ENCODE peak calls at places on chromosomes 3 and 15, in nine cellular contexts. Y is OCI-LY7, R is mucosa of descending colon, I is dermis microvascular lymphatic vessel endothelial cell, D is pancreas, V is AG08396, C is nephron progenitor cell, G is GM20000, M is IMR-90. U is an unnamed sample.

GRCh38 chr15:96421211-96421610 is 90.7 kb downstream of the NR2F2 start:
- DNase-seq in Y (no peak), R (no peak), I (no peak), D (no peak), V (peak; percentile 41), C (no peak), G (no peak), M (peak; percentile 61), U (no peak)

GRCh38 chr15:70806992-70807712 is 43.8 kb upstream of the UACA start:
- DNase-seq in Y (no peak), R (peak; percentile 58), I (peak; percentile 86), D (no peak), V (no peak), C (no peak), G (no peak), M (peak; percentile 26), U (no peak)

GRCh38 chr3:195240939-195241338 is 30.0 kb downstream of the XXYLT1 start:
- DNase-seq in Y (no peak), R (peak; percentile 27), I (no peak), D (no peak), V (no peak), C (no peak), G (no peak), M (no peak), U (no peak)

GRCh38 chr3:86973440-86973839 is 17.5 kb downstream of the VGLL3 start:
- DNase-seq in Y (no peak), R (no peak), I (no peak), D (no peak), V (no peak), C (no peak), G (no peak), M (peak; percentile 94), U (no peak)

GRCh38 chr3:127822836-127823589 is 698 bp upstream of the MGLL start:
- DNase-seq in Y (no peak), R (peak; percentile 81), I (peak; percentile 39), D (peak; percentile 38), V (peak; percentile 75), C (peak; percentile 57), G (peak; percentile 78), M (peak; percentile 33), U (no peak)

GRCh38 chr3:138479355-138479964 is 45.0 kb downstream of the ESYT3 start:
- DNase-seq in Y (peak; percentile 70), R (no peak), I (peak; percentile 45), D (no peak), V (peak; percentile 70), C (peak; percentile 56), G (peak; percentile 60), M (peak; percentile 46), U (no peak)

GRCh38 chr3:23810342-23811116 is 4.8 kb downstream of the UBE2E1 start:
- DNase-seq in Y (peak; percentile 43), R (peak; percentile 75), I (peak; percentile 33), D (peak; percentile 62), V (peak; percentile 70), C (peak; percentile 57), G (peak; percentile 76), M (no peak), U (peak; percentile 44)

GRCh38 chr3:184428561-184429175 is 48.8 kb downstream of the CHRD start:
- DNase-seq in Y (no peak), R (no peak), I (no peak), D (no peak), V (peak; percentile 28), C (no peak), G (no peak), M (no peak), U (no peak)

GRCh38 chr15:100330629-100331215 is 11.1 kb downstream of the ADAMTS17 start:
- DNase-seq in Y (peak; percentile 56), R (no peak), I (no peak), D (no peak), V (no peak), C (no peak), G (no peak), M (no peak), U (peak; percentile 69)

GRCh38 chr15:67083135-67083766 is 17.8 kb downstream of the SMAD3 start:
- DNase-seq in Y (peak; percentile 62), R (no peak), I (no peak), D (no peak), V (no peak), C (no peak), G (no peak), M (peak; percentile 71), U (no peak)

GRCh38 chr15:84855765-84856164 is 28.7 kb upstream of the SLC28A1 start:
- DNase-seq in Y (no peak), R (no peak), I (no peak), D (no peak), V (no peak), C (no peak), G (no peak), M (no peak), U (no peak)

GRCh38 chr3:116417151-116417550 is 28.1 kb downstream of the LSAMP start:
- DNase-seq in Y (no peak), R (no peak), I (no peak), D (no peak), V (no peak), C (no peak), G (no peak), M (no peak), U (no peak)

GRCh38 chr3:25478964-25479726 is 51.1 kb downstream of the RARB start:
- DNase-seq in Y (no peak), R (no peak), I (no peak), D (no peak), V (no peak), C (no peak), G (no peak), M (no peak), U (no peak)

GRCh38 chr15:33742807-33743206 is 225.5 kb upstream of the CHRM5 start:
- DNase-seq in Y (no peak), R (no peak), I (no peak), D (no peak), V (no peak), C (no peak), G (no peak), M (no peak), U (no peak)